ENCODE peak calls at places on chromosomes 12 and 14, in five cellular contexts. B, Q, X, R and D are unnamed samples.

GRCh38 chr12:20950248-20950647 is 139.7 kb downstream of the SLCO1B3 start:
- DNase-seq in B (peak; percentile 57), Q (no peak), X (no peak), R (no peak), D (peak; percentile 13)

GRCh38 chr12:52391618-52392002 is 6.2 kb upstream of the KRT84 start:
- DNase-seq in B (no peak), Q (peak; percentile 82), X (no peak), R (no peak), D (no peak)

GRCh38 chr14:75147423-75148071 is 20.7 kb upstream of the NEK9 start:
- DNase-seq in B (peak; percentile 59), Q (peak; percentile 82), X (peak; percentile 55), R (peak; percentile 68), D (no peak)

GRCh38 chr12:111411187-111411764 is 5.6 kb downstream of the SH2B3 start:
- DNase-seq in B (no peak), Q (peak; percentile 48), X (no peak), R (no peak), D (no peak)

GRCh38 chr14:74242055-74243042 is 3.1 kb downstream of the VSX2 start:
- DNase-seq in B (no peak), Q (no peak), X (peak; percentile 32), R (no peak), D (no peak)

GRCh38 chr12:101792046-101792931 is 38.5 kb downstream of the GNPTAB start:
- DNase-seq in B (peak; percentile 14), Q (no peak), X (no peak), R (no peak), D (no peak)

GRCh38 chr12:48940181-48940580 is 14.9 kb upstream of the FKBP11 start:
- DNase-seq in B (no peak), Q (no peak), X (no peak), R (no peak), D (no peak)

GRCh38 chr12:24020391-24021163 is 71.1 kb upstream of the SOX5 start:
- DNase-seq in B (no peak), Q (no peak), X (no peak), R (no peak), D (no peak)

GRCh38 chr14:104702673-104703072 is 13.3 kb downstream of the INF2 start:
- DNase-seq in B (no peak), Q (no peak), X (no peak), R (no peak), D (no peak)

GRCh38 chr12:108103517-108103916 is 25.6 kb upstream of the WSCD2 start:
- DNase-seq in B (no peak), Q (no peak), X (no peak), R (no peak), D (no peak)

GRCh38 chr14:47590763-47591162 is 84.6 kb downstream of the MDGA2 start:
- DNase-seq in B (no peak), Q (no peak), X (no peak), R (no peak), D (no peak)

GRCh38 chr12:542290-543113 is 82.8 kb downstream of the B4GALNT3 start:
- DNase-seq in B (no peak), Q (no peak), X (no peak), R (no peak), D (no peak)

GRCh38 chr12:95215925-95216324 is 1.3 kb downstream of the FGD6 start:
- DNase-seq in B (no peak), Q (no peak), X (no peak), R (no peak), D (no peak)

GRCh38 chr14:37650356-37651037 is 55.1 kb downstream of the TTC6 start:
- DNase-seq in B (no peak), Q (no peak), X (no peak), R (no peak), D (no peak)

GRCh38 chr12:68745376-68745903 is 536 bp upstream of the SLC35E3 start:
- DNase-seq in B (no peak), Q (no peak), X (no peak), R (no peak), D (no peak)

GRCh38 chr14:75067212-75067611 is 2.2 kb upstream of the ZC2HC1C start:
- DNase-seq in B (no peak), Q (no peak), X (no peak), R (no peak), D (no peak)

GRCh38 chr14:25122188-25122587 is 72.2 kb upstream of the STXBP6 start:
- DNase-seq in B (no peak), Q (no peak), X (no peak), R (no peak), D (no peak)

GRCh38 chr14:101007004-101007614 is 103.6 kb upstream of the RTL1 start:
- DNase-seq in B (no peak), Q (no peak), X (no peak), R (no peak), D (peak; percentile 7)

GRCh38 chr12:94322346-94322745 is 137.3 kb downstream of the CEP83 start:
- DNase-seq in B (no peak), Q (no peak), X (no peak), R (no peak), D (no peak)

GRCh38 chr12:3238196-3238595 is 161.0 kb downstream of the TSPAN9 start:
- DNase-seq in B (no peak), Q (no peak), X (no peak), R (no peak), D (no peak)

GRCh38 chr12:29782285-29782820 is 1.4 kb downstream of the TMTC1 start:
- DNase-seq in B (no peak), Q (peak; percentile 10), X (no peak), R (no peak), D (peak; percentile 50)

GRCh38 chr12:15590180-15590826 is 198.9 kb downstream of the EPS8 start:
- DNase-seq in B (peak; percentile 79), Q (peak; percentile 53), X (peak; percentile 16), R (peak; percentile 54), D (peak; percentile 71)

GRCh38 chr14:62158779-62159178 is 396.6 kb downstream of the SNAPC1 start:
- DNase-seq in B (no peak), Q (no peak), X (no peak), R (no peak), D (no peak)

GRCh38 chr12:112645586-112645985 is 146.0 kb upstream of the RPH3A start:
- DNase-seq in B (no peak), Q (no peak), X (no peak), R (no peak), D (no peak)

GRCh38 chr12:113837059-113837458 is 129.1 kb downstream of the RBM19 start:
- DNase-seq in B (no peak), Q (no peak), X (no peak), R (no peak), D (no peak)

GRCh38 chr12:126874427-126875026 is 1392.4 kb upstream of the TMEM132C start:
- DNase-seq in B (peak; percentile 63), Q (peak; percentile 50), X (peak; percentile 34), R (peak; percentile 48), D (peak; percentile 61)
- TF ChIP-seq CTCF in B (peak; percentile 80), Q (peak; percentile 83), X (peak; percentile 32), R (peak; percentile 48), D (peak; percentile 76)

GRCh38 chr12:45314770-45315169 is 98.9 kb downstream of the ANO6 start:
- DNase-seq in B (no peak), Q (no peak), X (no peak), R (no peak), D (no peak)

GRCh38 chr12:45312012-45312411 is 96.1 kb downstream of the ANO6 start:
- DNase-seq in B (no peak), Q (no peak), X (no peak), R (no peak), D (no peak)

GRCh38 chr12:45310627-45310968 is 94.7 kb downstream of the ANO6 start:
- DNase-seq in B (no peak), Q (peak; percentile 10), X (no peak), R (no peak), D (no peak)

GRCh38 chr12:45305904-45306303 is 90.0 kb downstream of the ANO6 start:
- DNase-seq in B (no peak), Q (no peak), X (no peak), R (no peak), D (no peak)

DNA sequence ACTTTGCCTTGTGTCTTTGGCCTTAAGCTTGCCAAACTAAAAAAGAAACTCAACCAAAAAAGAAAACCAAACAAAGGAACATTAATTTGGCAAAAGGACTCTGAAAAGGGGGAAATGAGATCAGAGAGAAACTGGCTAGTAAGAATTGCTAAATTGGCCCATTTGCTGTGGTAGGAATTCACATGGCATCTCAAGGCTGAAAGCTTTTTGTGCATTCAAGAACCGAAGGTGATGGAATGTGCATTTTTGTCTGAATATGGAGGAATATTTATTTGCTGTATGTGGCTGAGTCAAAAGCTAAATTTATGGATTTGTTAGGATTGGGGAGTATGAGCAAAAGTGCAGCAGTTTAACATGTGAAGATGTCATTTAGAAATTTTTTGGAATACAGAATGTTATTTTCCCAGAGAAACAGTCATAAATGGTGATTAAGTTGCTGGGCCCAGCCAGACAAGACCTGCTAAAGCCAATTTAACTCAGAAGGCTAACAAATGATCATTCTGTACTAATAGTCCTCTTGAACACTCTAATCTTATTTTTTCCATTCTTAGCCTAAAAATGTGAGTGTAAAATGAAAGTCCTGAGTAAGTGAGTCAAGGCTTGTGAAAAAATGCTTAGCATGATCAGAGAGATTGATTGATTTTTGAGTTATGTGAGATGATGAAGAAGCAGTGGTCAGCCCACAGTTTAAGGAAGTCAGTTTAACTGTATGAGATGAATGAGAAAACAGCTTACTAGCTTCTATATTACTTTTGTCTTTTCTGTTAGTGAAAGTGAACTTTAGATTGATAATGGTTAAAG is 94.1 kb downstream of the ANO6 start:
- DNase-seq in B (no peak), Q (no peak), X (no peak), R (no peak), D (no peak)
- TF ChIP-seq CTCF in B (no peak), Q (no peak), X (no peak), R (no peak), D (no peak)

DNA sequence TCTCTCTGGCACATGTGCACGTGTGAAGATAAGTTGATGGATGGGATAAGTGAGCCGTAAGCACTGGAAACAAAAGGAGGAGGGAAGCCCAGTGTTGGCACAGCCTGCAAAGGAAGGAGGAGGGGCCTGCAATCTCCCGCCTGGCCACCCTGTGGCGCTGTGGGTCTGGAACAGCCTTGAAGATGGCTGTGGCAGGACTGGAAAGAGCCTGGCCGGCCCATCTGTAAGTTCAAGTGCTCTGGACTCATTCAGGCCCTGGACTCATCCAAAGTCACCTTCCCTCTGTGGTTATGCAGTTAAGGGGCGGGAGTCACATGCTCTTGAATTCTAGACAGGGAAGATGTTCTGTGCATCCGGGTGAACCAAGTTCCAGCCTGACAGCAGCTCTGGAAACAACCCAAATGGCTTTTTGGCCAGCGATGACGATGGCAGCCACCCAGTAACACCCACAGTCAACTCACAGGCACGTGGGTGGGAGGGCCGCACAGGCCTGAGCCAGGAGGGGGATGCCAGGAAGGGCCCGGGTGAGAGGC is 50.4 kb downstream of the CHGA start:
- DNase-seq in B (peak; percentile 59), Q (peak; percentile 44), X (peak; percentile 97), R (peak; percentile 70), D (no peak)
- TF ChIP-seq CTCF in B (peak; percentile 57), Q (peak; percentile 15), X (peak; percentile 90), R (no peak), D (no peak)

DNA sequence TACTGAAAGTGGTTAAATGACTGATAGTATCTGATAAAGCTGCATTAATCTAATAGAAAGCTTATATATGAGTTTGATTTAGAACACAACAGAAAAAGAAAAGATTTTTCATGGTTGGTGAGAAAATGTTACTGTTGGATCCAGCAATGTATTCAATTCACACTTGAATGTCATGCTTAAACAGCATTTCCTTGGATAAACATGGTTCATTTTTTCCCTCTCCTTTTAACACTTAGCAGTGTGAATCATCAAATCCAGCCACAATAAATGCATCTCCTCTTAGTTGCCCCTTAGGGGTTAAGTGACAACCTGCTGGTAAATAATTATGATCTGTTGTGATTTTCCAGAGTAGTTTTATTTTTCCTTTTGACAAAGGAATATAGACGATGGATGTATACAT is 74.9 kb upstream of the GRIP1 start:
- DNase-seq in B (no peak), Q (no peak), X (no peak), R (no peak), D (no peak)
- TF ChIP-seq CTCF in B (no peak), Q (no peak), X (no peak), R (no peak), D (no peak)